ENCODE peak calls at places on chromosomes 5 and 9, in ten cellular contexts. One of them, this sample, is unnamed.

GRCh38 chr5:141007791-141008190 is 41.5 kb downstream of the PCDHAC2 start:
- DNase-seq in astrocyte of the spinal cord: no peak
- DNase-seq in HEK293T: no peak
- DNase-seq in stimulated activated naive B cell treated with anti-CD40 and anti-IgM and Interleukin-4, amounts not matched to agents 10 μg/mL and 1 μg/mL and 100 μg/mL, for 72 hours: no peak
- DNase-seq in Daoy: no peak
- DNase-seq in posterior vena cava: no peak
- DNase-seq in NCI-H2081 treated with DMSO at 0.1 percent for 48 hours: no peak
- DNase-seq in NCI-H146: no peak
- DNase-seq in brain microvascular endothelial cell: no peak
- DNase-seq in KG1: no peak
- DNase-seq in this sample: no peak

GRCh38 chr9:131216806-131217205 is 59.5 kb downstream of the FAM78A start:
- DNase-seq in stimulated activated naive B cell treated with anti-CD40 and anti-IgM and Interleukin-4, amounts not matched to agents 10 μg/mL and 1 μg/mL and 100 μg/mL, for 72 hours: no peak
- DNase-seq in HEK293T: no peak
- DNase-seq in astrocyte of the spinal cord: no peak
- DNase-seq in Daoy: no peak
- DNase-seq in posterior vena cava: no peak
- DNase-seq in NCI-H146: no peak
- DNase-seq in brain microvascular endothelial cell: no peak
- DNase-seq in KG1: no peak
- DNase-seq in NCI-H2081 treated with DMSO at 0.1 percent for 48 hours: no peak
- DNase-seq in this sample: no peak

GRCh38 chr9:89850633-89851325 is 246.0 kb downstream of the GADD45G start:
- DNase-seq in brain microvascular endothelial cell: peak
- DNase-seq in Daoy: peak
- DNase-seq in KG1: no peak
- DNase-seq in NCI-H146: peak
- DNase-seq in stimulated activated naive B cell treated with anti-CD40 and anti-IgM and Interleukin-4, amounts not matched to agents 10 μg/mL and 1 μg/mL and 100 μg/mL, for 72 hours: no peak
- DNase-seq in NCI-H2081 treated with DMSO at 0.1 percent for 48 hours: no peak
- DNase-seq in astrocyte of the spinal cord: peak
- DNase-seq in HEK293T: no peak
- DNase-seq in posterior vena cava: peak
- DNase-seq in this sample: no peak

GRCh38 chr5:156764572-156764971 is 85.5 kb upstream of the PPP1R2B start:
- DNase-seq in HEK293T: no peak
- DNase-seq in stimulated activated naive B cell treated with anti-CD40 and anti-IgM and Interleukin-4, amounts not matched to agents 10 μg/mL and 1 μg/mL and 100 μg/mL, for 72 hours: no peak
- DNase-seq in NCI-H2081 treated with DMSO at 0.1 percent for 48 hours: no peak
- DNase-seq in brain microvascular endothelial cell: no peak
- DNase-seq in NCI-H146: no peak
- DNase-seq in KG1: no peak
- DNase-seq in astrocyte of the spinal cord: no peak
- DNase-seq in posterior vena cava: no peak
- DNase-seq in Daoy: no peak
- DNase-seq in this sample: no peak

GRCh38 chr9:20023237-20023928 is 234.5 kb upstream of the SLC24A2 start:
- DNase-seq in KG1: no peak
- DNase-seq in NCI-H2081 treated with DMSO at 0.1 percent for 48 hours: no peak
- DNase-seq in astrocyte of the spinal cord: no peak
- DNase-seq in HEK293T: no peak
- DNase-seq in brain microvascular endothelial cell: no peak
- DNase-seq in stimulated activated naive B cell treated with anti-CD40 and anti-IgM and Interleukin-4, amounts not matched to agents 10 μg/mL and 1 μg/mL and 100 μg/mL, for 72 hours: no peak
- DNase-seq in Daoy: no peak
- DNase-seq in NCI-H146: no peak
- DNase-seq in posterior vena cava: no peak
- DNase-seq in this sample: no peak

GRCh38 chr5:10775646-10776045 is 14.6 kb upstream of the DAP start:
- DNase-seq in brain microvascular endothelial cell: no peak
- DNase-seq in NCI-H2081 treated with DMSO at 0.1 percent for 48 hours: no peak
- DNase-seq in Daoy: no peak
- DNase-seq in KG1: no peak
- DNase-seq in posterior vena cava: no peak
- DNase-seq in astrocyte of the spinal cord: no peak
- DNase-seq in HEK293T: no peak
- DNase-seq in stimulated activated naive B cell treated with anti-CD40 and anti-IgM and Interleukin-4, amounts not matched to agents 10 μg/mL and 1 μg/mL and 100 μg/mL, for 72 hours: no peak
- DNase-seq in NCI-H146: no peak
- DNase-seq in this sample: no peak

GRCh38 chr5:94544031-94544650 is 74.3 kb downstream of the KIAA0825 start:
- DNase-seq in stimulated activated naive B cell treated with anti-CD40 and anti-IgM and Interleukin-4, amounts not matched to agents 10 μg/mL and 1 μg/mL and 100 μg/mL, for 72 hours: no peak
- DNase-seq in NCI-H2081 treated with DMSO at 0.1 percent for 48 hours: no peak
- DNase-seq in astrocyte of the spinal cord: peak
- DNase-seq in NCI-H146: no peak
- DNase-seq in KG1: peak
- DNase-seq in Daoy: no peak
- DNase-seq in HEK293T: no peak
- DNase-seq in posterior vena cava: no peak
- DNase-seq in brain microvascular endothelial cell: peak
- DNase-seq in this sample: no peak

GRCh38 chr9:104118916-104119315 is 24.8 kb downstream of the SMC2 start:
- DNase-seq in Daoy: no peak
- DNase-seq in NCI-H146: no peak
- DNase-seq in stimulated activated naive B cell treated with anti-CD40 and anti-IgM and Interleukin-4, amounts not matched to agents 10 μg/mL and 1 μg/mL and 100 μg/mL, for 72 hours: no peak
- DNase-seq in HEK293T: peak
- DNase-seq in posterior vena cava: no peak
- DNase-seq in KG1: no peak
- DNase-seq in astrocyte of the spinal cord: no peak
- DNase-seq in brain microvascular endothelial cell: no peak
- DNase-seq in NCI-H2081 treated with DMSO at 0.1 percent for 48 hours: no peak
- DNase-seq in this sample: no peak

GRCh38 chr5:1917830-1918487 is 35.2 kb upstream of the IRX4 start:
- DNase-seq in brain microvascular endothelial cell: no peak
- DNase-seq in astrocyte of the spinal cord: no peak
- DNase-seq in NCI-H2081 treated with DMSO at 0.1 percent for 48 hours: no peak
- DNase-seq in Daoy: no peak
- DNase-seq in NCI-H146: no peak
- DNase-seq in posterior vena cava: no peak
- DNase-seq in stimulated activated naive B cell treated with anti-CD40 and anti-IgM and Interleukin-4, amounts not matched to agents 10 μg/mL and 1 μg/mL and 100 μg/mL, for 72 hours: no peak
- DNase-seq in KG1: no peak
- DNase-seq in HEK293T: no peak
- DNase-seq in this sample: no peak

GRCh38 chr9:99075246-99075912 is 29.5 kb upstream of the TGFBR1 start:
- DNase-seq in KG1: no peak
- DNase-seq in Daoy: peak
- DNase-seq in HEK293T: no peak
- DNase-seq in astrocyte of the spinal cord: peak
- DNase-seq in stimulated activated naive B cell treated with anti-CD40 and anti-IgM and Interleukin-4, amounts not matched to agents 10 μg/mL and 1 μg/mL and 100 μg/mL, for 72 hours: no peak
- DNase-seq in posterior vena cava: no peak
- DNase-seq in brain microvascular endothelial cell: peak
- DNase-seq in NCI-H146: no peak
- DNase-seq in NCI-H2081 treated with DMSO at 0.1 percent for 48 hours: no peak
- DNase-seq in this sample: no peak

GRCh38 chr5:79811904-79812303 is 122.3 kb downstream of the CMYA5 start:
- DNase-seq in KG1: no peak
- DNase-seq in NCI-H146: no peak
- DNase-seq in astrocyte of the spinal cord: no peak
- DNase-seq in HEK293T: no peak
- DNase-seq in stimulated activated naive B cell treated with anti-CD40 and anti-IgM and Interleukin-4, amounts not matched to agents 10 μg/mL and 1 μg/mL and 100 μg/mL, for 72 hours: no peak
- DNase-seq in brain microvascular endothelial cell: no peak
- DNase-seq in NCI-H2081 treated with DMSO at 0.1 percent for 48 hours: no peak
- DNase-seq in posterior vena cava: no peak
- DNase-seq in Daoy: no peak
- DNase-seq in this sample: no peak

GRCh38 chr5:82661933-82662332 is 383.8 kb upstream of the RPS23 start:
- DNase-seq in brain microvascular endothelial cell: no peak
- DNase-seq in KG1: no peak
- DNase-seq in stimulated activated naive B cell treated with anti-CD40 and anti-IgM and Interleukin-4, amounts not matched to agents 10 μg/mL and 1 μg/mL and 100 μg/mL, for 72 hours: no peak
- DNase-seq in NCI-H2081 treated with DMSO at 0.1 percent for 48 hours: no peak
- DNase-seq in NCI-H146: no peak
- DNase-seq in HEK293T: no peak
- DNase-seq in astrocyte of the spinal cord: no peak
- DNase-seq in Daoy: no peak
- DNase-seq in posterior vena cava: no peak
- DNase-seq in this sample: no peak

GRCh38 chr9:116661037-116661954 is 25.8 kb upstream of the TRIM32 start:
- DNase-seq in stimulated activated naive B cell treated with anti-CD40 and anti-IgM and Interleukin-4, amounts not matched to agents 10 μg/mL and 1 μg/mL and 100 μg/mL, for 72 hours: peak
- DNase-seq in Daoy: peak
- DNase-seq in brain microvascular endothelial cell: peak
- DNase-seq in posterior vena cava: no peak
- DNase-seq in HEK293T: peak
- DNase-seq in astrocyte of the spinal cord: peak
- DNase-seq in NCI-H2081 treated with DMSO at 0.1 percent for 48 hours: peak
- DNase-seq in KG1: no peak
- DNase-seq in NCI-H146: peak
- DNase-seq in this sample: peak

GRCh38 chr5:126801992-126802294 is 25.0 kb downstream of the LMNB1 start:
- DNase-seq in NCI-H2081 treated with DMSO at 0.1 percent for 48 hours: no peak
- DNase-seq in HEK293T: peak
- DNase-seq in Daoy: no peak
- DNase-seq in NCI-H146: no peak
- DNase-seq in KG1: no peak
- DNase-seq in brain microvascular endothelial cell: peak
- DNase-seq in astrocyte of the spinal cord: peak
- DNase-seq in stimulated activated naive B cell treated with anti-CD40 and anti-IgM and Interleukin-4, amounts not matched to agents 10 μg/mL and 1 μg/mL and 100 μg/mL, for 72 hours: no peak
- DNase-seq in posterior vena cava: no peak
- DNase-seq in this sample: no peak

GRCh38 chr5:55650391-55650790 is 61.7 kb downstream of the SLC38A9 start:
- DNase-seq in brain microvascular endothelial cell: no peak
- DNase-seq in Daoy: peak
- DNase-seq in NCI-H2081 treated with DMSO at 0.1 percent for 48 hours: no peak
- DNase-seq in KG1: no peak
- DNase-seq in posterior vena cava: no peak
- DNase-seq in stimulated activated naive B cell treated with anti-CD40 and anti-IgM and Interleukin-4, amounts not matched to agents 10 μg/mL and 1 μg/mL and 100 μg/mL, for 72 hours: no peak
- DNase-seq in HEK293T: no peak
- DNase-seq in NCI-H146: no peak
- DNase-seq in astrocyte of the spinal cord: peak
- DNase-seq in this sample: no peak

GRCh38 chr5:135650081-135650480 is 71.3 kb upstream of the CXCL14 start:
- DNase-seq in stimulated activated naive B cell treated with anti-CD40 and anti-IgM and Interleukin-4, amounts not matched to agents 10 μg/mL and 1 μg/mL and 100 μg/mL, for 72 hours: no peak
- DNase-seq in astrocyte of the spinal cord: no peak
- DNase-seq in KG1: no peak
- DNase-seq in posterior vena cava: no peak
- DNase-seq in HEK293T: no peak
- DNase-seq in NCI-H2081 treated with DMSO at 0.1 percent for 48 hours: no peak
- DNase-seq in NCI-H146: no peak
- DNase-seq in brain microvascular endothelial cell: no peak
- DNase-seq in Daoy: no peak
- DNase-seq in this sample: no peak

GRCh38 chr5:54087436-54087835 is 222.9 kb downstream of the ARL15 start:
- DNase-seq in NCI-H2081 treated with DMSO at 0.1 percent for 48 hours: no peak
- DNase-seq in astrocyte of the spinal cord: peak
- DNase-seq in KG1: no peak
- DNase-seq in HEK293T: no peak
- DNase-seq in NCI-H146: no peak
- DNase-seq in Daoy: peak
- DNase-seq in brain microvascular endothelial cell: peak
- DNase-seq in posterior vena cava: no peak
- DNase-seq in stimulated activated naive B cell treated with anti-CD40 and anti-IgM and Interleukin-4, amounts not matched to agents 10 μg/mL and 1 μg/mL and 100 μg/mL, for 72 hours: no peak
- DNase-seq in this sample: no peak

GRCh38 chr9:120689860-120690259 is 24.4 kb downstream of the MEGF9 start:
- DNase-seq in Daoy: peak
- DNase-seq in HEK293T: peak
- DNase-seq in posterior vena cava: no peak
- DNase-seq in brain microvascular endothelial cell: peak
- DNase-seq in KG1: no peak
- DNase-seq in NCI-H146: peak
- DNase-seq in astrocyte of the spinal cord: peak
- DNase-seq in stimulated activated naive B cell treated with anti-CD40 and anti-IgM and Interleukin-4, amounts not matched to agents 10 μg/mL and 1 μg/mL and 100 μg/mL, for 72 hours: no peak
- DNase-seq in NCI-H2081 treated with DMSO at 0.1 percent for 48 hours: no peak
- DNase-seq in this sample: no peak